ENCODE peak calls at places on chromosomes 13 and 19, in four cellular contexts. One of them, this sample, is unnamed.

GRCh38 chr19:16019691-16020448 is 56.4 kb upstream of the TPM4 start:
- DNase-seq in K562: no peak
- DNase-seq in SK-N-SH: peak; percentile 13
- DNase-seq in GM12878: no peak
- DNase-seq in this sample: no peak

GRCh38 chr19:15430526-15431120 is 11.8 kb upstream of the AKAP8L start:
- DNase-seq in K562: no peak
- DNase-seq in SK-N-SH: no peak
- DNase-seq in GM12878: no peak
- DNase-seq in this sample: no peak

GRCh38 chr19:54172413-54172763 is 572 bp downstream of the TMC4 start:
- DNase-seq in K562: no peak
- DNase-seq in SK-N-SH: no peak
- DNase-seq in GM12878: no peak
- DNase-seq in this sample: no peak

GRCh38 chr13:20393273-20394235 is 132.1 kb downstream of the CRYL1 start:
- DNase-seq in K562: no peak
- DNase-seq in SK-N-SH: no peak
- DNase-seq in GM12878: no peak
- DNase-seq in this sample: no peak

GRCh38 chr13:48492123-48493075 is 40.5 kb downstream of the RCBTB2 start:
- DNase-seq in K562: no peak
- DNase-seq in SK-N-SH: no peak
- DNase-seq in GM12878: peak; percentile 98
- DNase-seq in this sample: no peak

GRCh38 chr13:33016414-33017409 is at the start of gene KL:
- DNase-seq in K562: no peak
- DNase-seq in SK-N-SH: peak; percentile 79
- DNase-seq in GM12878: no peak
- DNase-seq in this sample: no peak

GRCh38 chr13:48866204-48866603 is 109.5 kb upstream of the FNDC3A start:
- DNase-seq in K562: no peak
- DNase-seq in SK-N-SH: peak; percentile 7
- DNase-seq in GM12878: no peak
- DNase-seq in this sample: no peak

GRCh38 chr13:23817136-23817535 is 72.1 kb downstream of the MIPEP start:
- DNase-seq in K562: no peak
- DNase-seq in SK-N-SH: no peak
- DNase-seq in GM12878: no peak
- DNase-seq in this sample: no peak

GRCh38 chr19:12985049-12985776 is 10.1 kb upstream of the NFIX start:
- DNase-seq in K562: peak; percentile 79
- DNase-seq in SK-N-SH: no peak
- DNase-seq in GM12878: no peak
- DNase-seq in this sample: no peak

GRCh38 chr19:49790866-49791265 is 22.2 kb downstream of the FUZ start:
- DNase-seq in K562: peak; percentile 37
- DNase-seq in SK-N-SH: no peak
- DNase-seq in GM12878: no peak
- DNase-seq in this sample: no peak

GRCh38 chr19:58338825-58339558 is 12.2 kb downstream of the ZSCAN22 start:
- DNase-seq in K562: no peak
- DNase-seq in SK-N-SH: no peak
- DNase-seq in GM12878: no peak
- DNase-seq in this sample: no peak

GRCh38 chr19:2214253-2214652 is 21.9 kb downstream of the PLEKHJ1 start:
- DNase-seq in K562: no peak
- DNase-seq in SK-N-SH: no peak
- DNase-seq in GM12878: no peak
- DNase-seq in this sample: no peak

GRCh38 chr19:2270157-2270571 is 11.8 kb downstream of the PEAK3 start:
- DNase-seq in K562: peak; percentile 65
- DNase-seq in SK-N-SH: no peak
- DNase-seq in GM12878: no peak
- DNase-seq in this sample: no peak

GRCh38 chr13:28679628-28680027 is 20.7 kb downstream of the POMP start:
- DNase-seq in K562: no peak
- DNase-seq in SK-N-SH: no peak
- DNase-seq in GM12878: no peak
- DNase-seq in this sample: no peak

GRCh38 chr19:56476671-56477428 is at the start of gene ZNF667:
- DNase-seq in K562: no peak
- DNase-seq in SK-N-SH: peak; percentile 28
- DNase-seq in GM12878: no peak
- DNase-seq in this sample: no peak

GRCh38 chr13:110503979-110504499 is 57.5 kb downstream of the RAB20 start:
- DNase-seq in K562: peak; percentile 58
- DNase-seq in SK-N-SH: no peak
- DNase-seq in GM12878: no peak
- DNase-seq in this sample: no peak

GRCh38 chr19:14559916-14560775 is 11.7 kb downstream of the NDUFB7 start:
- DNase-seq in K562: no peak
- DNase-seq in SK-N-SH: no peak
- DNase-seq in GM12878: no peak
- DNase-seq in this sample: no peak

GRCh38 chr19:38656171-38656981 is 8.9 kb downstream of the ACTN4 start:
- DNase-seq in K562: no peak
- DNase-seq in SK-N-SH: no peak
- DNase-seq in GM12878: no peak
- DNase-seq in this sample: no peak

GRCh38 chr19:37077929-37078716 is at the start of gene ZNF420:
- DNase-seq in K562: peak; percentile 79
- DNase-seq in SK-N-SH: peak; percentile 94
- DNase-seq in GM12878: peak; percentile 82
- DNase-seq in this sample: peak; percentile 90

GRCh38 chr13:64075543-64076271 is 2660.1 kb upstream of the PCDH20 start:
- DNase-seq in K562: peak; percentile 44
- DNase-seq in SK-N-SH: no peak
- DNase-seq in GM12878: no peak
- DNase-seq in this sample: no peak

GRCh38 chr19:53864308-53864836 is 3.3 kb upstream of the MYADM start:
- DNase-seq in K562: peak; percentile 1
- DNase-seq in SK-N-SH: no peak
- DNase-seq in GM12878: no peak
- DNase-seq in this sample: no peak

GRCh38 chr19:3389876-3390361 is 23.5 kb downstream of the NFIC start:
- DNase-seq in K562: no peak
- DNase-seq in SK-N-SH: no peak
- DNase-seq in GM12878: no peak
- DNase-seq in this sample: no peak
- TF ChIP-seq NRF1 in K562: no peak
- TF ChIP-seq NRF1 in SK-N-SH: no peak
- TF ChIP-seq NRF1 in GM12878: no peak
- TF ChIP-seq NRF1 in this sample: no peak

GRCh38 chr19:10293637-10294367 is 4.0 kb downstream of the ICAM5 start:
- DNase-seq in K562: peak; percentile 4
- DNase-seq in SK-N-SH: no peak
- DNase-seq in GM12878: no peak
- DNase-seq in this sample: no peak

GRCh38 chr19:10290876-10291553 is 1.3 kb downstream of the ICAM5 start:
- DNase-seq in K562: peak; percentile 79
- DNase-seq in SK-N-SH: peak; percentile 70
- DNase-seq in GM12878: no peak
- DNase-seq in this sample: peak; percentile 78

GRCh38 chr19:10292789-10293636 is 3.3 kb downstream of the ICAM5 start:
- DNase-seq in K562: peak; percentile 38
- DNase-seq in SK-N-SH: no peak
- DNase-seq in GM12878: no peak
- DNase-seq in this sample: no peak

GRCh38 chr19:10291554-10292205 is 1.9 kb downstream of the ICAM5 start:
- DNase-seq in K562: peak; percentile 13
- DNase-seq in SK-N-SH: no peak
- DNase-seq in GM12878: no peak
- DNase-seq in this sample: no peak

DNA sequence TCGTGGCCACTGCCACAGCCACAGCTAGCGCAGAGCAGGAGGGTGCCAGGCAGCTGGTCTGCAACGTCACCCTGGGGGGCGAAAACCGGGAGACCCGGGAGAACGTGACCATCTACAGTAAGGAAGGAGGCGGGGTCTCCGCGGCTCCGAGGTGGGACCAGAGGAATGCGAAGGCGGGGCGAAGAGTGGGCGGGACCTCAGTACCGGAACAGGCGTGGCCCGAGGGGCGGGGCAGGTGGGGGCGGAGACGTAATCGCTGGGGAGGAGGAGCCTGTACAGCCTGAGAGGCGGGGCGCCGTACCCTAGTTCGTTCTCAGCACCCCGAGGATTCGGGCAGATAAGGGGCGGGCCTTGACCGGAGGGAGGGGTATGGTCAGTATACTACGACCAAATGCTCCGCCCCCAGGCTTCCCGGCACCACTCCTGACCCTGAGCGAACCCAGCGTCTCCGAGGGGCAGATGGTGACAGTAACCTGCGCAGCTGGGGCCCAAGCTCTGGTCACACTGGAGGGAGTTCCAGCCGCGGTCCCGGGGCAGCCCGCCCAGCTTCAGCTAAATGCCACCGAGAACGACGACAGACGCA is 2.5 kb downstream of the ICAM5 start:
- DNase-seq in K562: peak; percentile 84
- DNase-seq in SK-N-SH: peak; percentile 92
- DNase-seq in GM12878: no peak
- DNase-seq in this sample: peak; percentile 100
- TF ChIP-seq NRF1 in K562: peak; percentile 89
- TF ChIP-seq NRF1 in SK-N-SH: no peak
- TF ChIP-seq NRF1 in GM12878: no peak
- TF ChIP-seq NRF1 in this sample: no peak

GRCh38 chr13:52711277-52711676 is 28.3 kb downstream of the CNMD start:
- DNase-seq in K562: no peak
- DNase-seq in SK-N-SH: peak; percentile 39
- DNase-seq in GM12878: no peak
- DNase-seq in this sample: no peak

GRCh38 chr13:52701728-52702480 is 37.7 kb downstream of the CNMD start:
- DNase-seq in K562: no peak
- DNase-seq in SK-N-SH: no peak
- DNase-seq in GM12878: no peak
- DNase-seq in this sample: no peak

GRCh38 chr13:52703482-52703881 is 36.1 kb downstream of the CNMD start:
- DNase-seq in K562: no peak
- DNase-seq in SK-N-SH: no peak
- DNase-seq in GM12878: no peak
- DNase-seq in this sample: no peak

GRCh38 chr13:52707375-52707774 is 32.2 kb downstream of the CNMD start:
- DNase-seq in K562: no peak
- DNase-seq in SK-N-SH: peak; percentile 32
- DNase-seq in GM12878: no peak
- DNase-seq in this sample: no peak

GRCh38 chr13:52706074-52706473 is 33.5 kb downstream of the CNMD start:
- DNase-seq in K562: no peak
- DNase-seq in SK-N-SH: no peak
- DNase-seq in GM12878: no peak
- DNase-seq in this sample: no peak
- TF ChIP-seq NRF1 in K562: no peak
- TF ChIP-seq NRF1 in SK-N-SH: no peak
- TF ChIP-seq NRF1 in GM12878: no peak
- TF ChIP-seq NRF1 in this sample: no peak

GRCh38 chr13:41939403-41939802 is 21.5 kb downstream of the VWA8 start:
- DNase-seq in K562: no peak
- DNase-seq in SK-N-SH: no peak
- DNase-seq in GM12878: no peak
- DNase-seq in this sample: no peak

GRCh38 chr13:41941174-41941573 is 19.7 kb downstream of the VWA8 start:
- DNase-seq in K562: no peak
- DNase-seq in SK-N-SH: no peak
- DNase-seq in GM12878: no peak
- DNase-seq in this sample: no peak

GRCh38 chr13:41944229-41944628 is 16.7 kb downstream of the VWA8 start:
- DNase-seq in K562: no peak
- DNase-seq in SK-N-SH: no peak
- DNase-seq in GM12878: no peak
- DNase-seq in this sample: no peak

GRCh38 chr13:41944635-41945401 is 16.1 kb downstream of the VWA8 start:
- DNase-seq in K562: no peak
- DNase-seq in SK-N-SH: no peak
- DNase-seq in GM12878: no peak
- DNase-seq in this sample: no peak

DNA sequence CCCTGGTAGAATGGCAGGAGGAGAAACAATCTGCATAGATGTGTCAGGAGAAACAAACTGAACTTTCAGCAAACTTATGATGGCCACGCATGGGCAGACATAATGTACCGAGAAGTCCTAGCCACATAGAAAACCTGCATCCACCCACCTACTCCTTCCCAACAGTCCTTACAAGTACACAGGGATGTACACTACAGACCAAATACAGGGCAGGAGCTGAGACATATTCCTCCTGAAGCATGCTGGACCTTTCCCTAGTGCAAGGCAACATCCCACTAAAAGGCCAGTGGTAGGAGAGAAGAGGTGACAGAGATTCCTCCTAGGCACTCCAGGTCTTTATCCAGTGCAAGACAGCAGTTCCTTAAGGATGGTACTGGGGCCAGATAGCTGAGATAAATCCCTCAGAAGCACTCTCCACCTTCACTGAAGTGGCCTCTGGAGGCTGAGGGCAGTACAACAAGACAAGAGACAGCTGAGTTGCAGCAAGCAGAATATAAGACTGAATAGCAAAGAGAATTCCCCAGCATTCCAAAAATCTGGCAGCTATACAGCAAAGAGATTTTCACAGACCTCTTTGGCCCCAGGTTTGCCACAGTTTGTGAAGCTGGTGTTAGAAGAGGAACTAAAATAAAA is 18.3 kb downstream of the VWA8 start:
- DNase-seq in K562: no peak
- DNase-seq in SK-N-SH: no peak
- DNase-seq in GM12878: no peak
- DNase-seq in this sample: no peak
- TF ChIP-seq NRF1 in K562: no peak
- TF ChIP-seq NRF1 in SK-N-SH: no peak
- TF ChIP-seq NRF1 in GM12878: no peak
- TF ChIP-seq NRF1 in this sample: no peak

GRCh38 chr13:75679459-75679858 is 43.3 kb downstream of the LMO7 start:
- DNase-seq in K562: no peak
- DNase-seq in SK-N-SH: no peak
- DNase-seq in GM12878: no peak
- DNase-seq in this sample: no peak

GRCh38 chr13:75669706-75670105 is 33.6 kb downstream of the LMO7 start:
- DNase-seq in K562: no peak
- DNase-seq in SK-N-SH: no peak
- DNase-seq in GM12878: no peak
- DNase-seq in this sample: no peak

GRCh38 chr13:75670496-75670895 is 34.4 kb downstream of the LMO7 start:
- DNase-seq in K562: no peak
- DNase-seq in SK-N-SH: no peak
- DNase-seq in GM12878: no peak
- DNase-seq in this sample: no peak

DNA sequence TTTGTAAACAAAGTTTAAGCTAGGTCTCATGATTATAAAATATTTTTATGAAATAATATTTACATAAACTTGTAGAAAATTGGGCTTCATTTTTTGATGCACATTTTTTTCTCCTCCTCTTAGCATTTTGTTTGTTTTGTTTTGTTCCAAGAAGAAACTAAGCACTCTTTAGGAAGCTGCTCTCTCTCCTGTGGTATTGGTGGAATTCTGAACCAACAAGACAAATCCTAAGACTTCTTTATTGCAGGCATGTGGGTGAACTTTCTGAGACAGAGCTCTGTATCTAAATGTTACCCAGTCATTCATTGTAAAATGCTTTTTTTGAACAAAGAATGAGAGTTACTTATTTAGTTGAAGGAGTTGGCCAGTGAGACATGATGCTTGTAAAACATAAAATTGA is 39.3 kb downstream of the LMO7 start:
- DNase-seq in K562: no peak
- DNase-seq in SK-N-SH: no peak
- DNase-seq in GM12878: no peak
- DNase-seq in this sample: no peak
- TF ChIP-seq NRF1 in K562: no peak
- TF ChIP-seq NRF1 in SK-N-SH: no peak
- TF ChIP-seq NRF1 in GM12878: no peak
- TF ChIP-seq NRF1 in this sample: no peak

This sample was measured in H1.